ENCODE peak calls at places on chromosomes 11 and 22, in four cellular contexts. B is GM12878, U is H1, F is HepG2. H is an unnamed sample.

GRCh38 chr22:44192098-44192810 is 11.5 kb downstream of the PARVG start:
- DNase-seq in B (no peak), U (peak), F (no peak), H (peak)

GRCh38 chr22:42984397-42984796 is 30.6 kb downstream of the PACSIN2 start:
- DNase-seq in B (no peak), U (no peak), F (no peak), H (no peak)

GRCh38 chr22:19892249-19892879 is 37.7 kb upstream of the GNB1L start:
- DNase-seq in B (no peak), U (no peak), F (peak), H (peak)

GRCh38 chr11:116310215-116310614 is 462.6 kb downstream of the BUD13 start:
- DNase-seq in B (no peak), U (no peak), F (no peak), H (no peak)

GRCh38 chr11:130166457-130166784 is 6.8 kb downstream of the ST14 start:
- DNase-seq in B (no peak), U (no peak), F (peak), H (no peak)

GRCh38 chr22:44839061-44839460 is 86.7 kb downstream of the ARHGAP8 start:
- DNase-seq in B (no peak), U (no peak), F (no peak), H (no peak)

GRCh38 chr22:45673482-45674175 is 2.0 kb downstream of the ATXN10 start:
- DNase-seq in B (no peak), U (no peak), F (no peak), H (peak)

GRCh38 chr11:74221816-74222215 is 50.7 kb downstream of the PPME1 start:
- DNase-seq in B (no peak), U (no peak), F (no peak), H (no peak)

GRCh38 chr22:40008726-40009125 is 14.0 kb downstream of the FAM83F start:
- DNase-seq in B (no peak), U (no peak), F (no peak), H (no peak)

GRCh38 chr22:46791201-46791731 is 28.8 kb downstream of the TBC1D22A start:
- DNase-seq in B (no peak), U (no peak), F (no peak), H (peak)
- TF ChIP-seq MAX in B (no peak), U (no peak), F (no peak), H (no peak)

GRCh38 chr11:77091146-77091940 is 11.3 kb upstream of the OMP start:
- DNase-seq in B (no peak), U (peak), F (peak), H (peak)
- TF ChIP-seq CBX5 in B (no peak), U (no peak), F (no peak), H (no peak)

GRCh38 chr11:122888162-122888561 is 5.6 kb downstream of the JHY start:
- DNase-seq in B (no peak), U (no peak), F (no peak), H (no peak)

GRCh38 chr11:122882189-122882808 is at the start of gene JHY:
- DNase-seq in B (no peak), U (no peak), F (no peak), H (no peak)

GRCh38 chr11:122879785-122880184 is 2.8 kb upstream of the JHY start:
- DNase-seq in B (no peak), U (no peak), F (no peak), H (no peak)

GRCh38 chr11:122883682-122883981 is 1.1 kb downstream of the JHY start:
- DNase-seq in B (no peak), U (no peak), F (no peak), H (no peak)

DNA sequence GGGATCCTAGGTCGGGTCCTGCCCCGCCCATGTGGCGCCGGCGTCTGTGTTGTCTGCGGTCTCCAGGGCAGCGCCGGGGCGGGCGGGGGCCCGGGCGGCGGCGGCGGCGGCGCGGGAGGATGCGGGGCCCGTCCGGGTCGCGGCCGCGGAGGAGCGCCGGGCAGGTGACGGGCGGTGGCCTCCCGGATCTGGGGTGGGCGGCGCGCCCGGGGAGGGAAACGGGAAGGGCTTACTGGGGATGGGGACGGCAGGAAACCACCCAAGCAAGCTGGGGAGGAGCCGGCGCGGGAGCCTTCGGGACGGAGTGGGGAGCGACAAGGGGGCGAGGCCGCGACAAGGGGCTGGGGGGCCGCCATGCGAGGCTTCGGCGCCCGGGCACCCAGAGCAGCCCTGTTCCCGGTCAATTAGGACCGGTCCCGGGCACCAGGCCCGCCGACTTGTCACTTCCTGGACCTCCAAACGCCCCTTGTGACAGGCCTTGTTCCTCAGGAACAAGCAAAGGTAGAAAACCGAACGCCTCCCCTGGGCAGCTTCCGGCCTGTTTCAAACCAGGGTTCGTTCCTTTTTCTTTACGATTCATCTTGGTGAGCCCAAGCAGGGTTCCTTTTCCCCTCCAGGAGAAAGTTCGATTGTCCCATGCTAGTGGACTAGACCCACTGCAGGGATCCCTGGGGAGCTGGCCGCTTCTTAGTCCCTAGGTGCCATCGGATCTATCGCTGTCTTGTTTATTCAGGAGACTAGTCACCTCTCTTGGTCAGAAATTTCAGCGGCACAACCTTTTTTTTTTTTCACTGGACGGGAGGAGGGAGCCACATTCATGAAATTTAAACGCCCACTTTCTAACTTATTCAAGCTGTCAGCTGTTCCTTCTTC is 486 bp downstream of the JHY start:
- DNase-seq in B (no peak), U (no peak), F (peak), H (no peak)
- TF ChIP-seq MAX in B (no peak), U (no peak), F (no peak), H (no peak)

GRCh38 chr11:72574534-72575460 is 99.4 kb downstream of the PDE2A start:
- DNase-seq in B (no peak), U (no peak), F (no peak), H (no peak)

GRCh38 chr11:72576661-72577060 is 97.6 kb downstream of the PDE2A start:
- DNase-seq in B (no peak), U (no peak), F (no peak), H (no peak)

GRCh38 chr11:72577271-72577681 is 96.9 kb downstream of the PDE2A start:
- DNase-seq in B (no peak), U (no peak), F (no peak), H (no peak)

GRCh38 chr11:72575533-72576170 is 98.6 kb downstream of the PDE2A start:
- DNase-seq in B (no peak), U (no peak), F (no peak), H (no peak)

DNA sequence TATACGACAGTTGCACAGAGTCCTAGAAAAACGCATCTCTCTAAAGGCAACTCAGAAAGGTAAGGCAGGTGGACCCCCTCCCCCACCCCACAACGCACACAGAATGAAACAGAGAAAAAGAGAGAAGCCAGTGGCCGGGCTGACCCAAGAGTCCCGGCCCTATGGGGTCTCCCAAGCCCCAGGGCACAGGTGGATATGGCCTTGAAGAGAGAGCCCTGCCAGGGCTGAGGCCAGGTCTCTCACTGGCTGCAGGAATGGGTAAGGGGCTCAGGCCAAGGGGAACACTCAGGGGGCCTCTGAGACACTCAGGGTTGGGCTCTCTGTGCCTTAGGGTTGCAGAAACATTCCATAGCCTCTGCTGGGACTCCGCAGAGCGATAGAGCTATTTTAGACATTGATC is 98.0 kb downstream of the PDE2A start:
- DNase-seq in B (no peak), U (no peak), F (no peak), H (no peak)
- TF ChIP-seq CBX5 in B (no peak), U (no peak), F (no peak), H (no peak)

DNA sequence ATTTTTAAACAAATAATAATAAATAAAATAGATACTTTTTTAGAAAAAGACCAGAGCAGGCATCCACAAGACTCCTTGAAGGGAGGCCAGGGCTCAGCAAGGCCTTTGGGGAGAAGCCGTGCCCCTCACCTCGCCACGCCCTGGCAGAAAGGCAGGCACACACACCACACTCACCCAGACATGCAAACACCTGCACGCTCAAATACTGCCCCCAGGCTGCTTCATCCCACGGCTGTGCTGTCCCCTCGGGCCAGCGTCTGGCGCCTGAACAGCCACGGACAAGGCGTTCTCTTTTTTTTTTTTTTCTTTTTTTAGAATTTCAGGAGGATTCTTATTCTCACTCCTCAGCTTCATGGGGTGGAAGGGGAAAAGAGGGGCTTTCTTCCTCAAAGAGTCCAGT is 1.5 kb downstream of the FADS3 start:
- DNase-seq in B (no peak), U (no peak), F (no peak), H (no peak)
- TF ChIP-seq MAX in B (no peak), U (no peak), F (no peak), H (no peak)

GRCh38 chr22:27090595-27090994 is 433.2 kb downstream of the MIAT start:
- DNase-seq in B (no peak), U (no peak), F (no peak), H (no peak)
- TF ChIP-seq CBX5 in B (no peak), U (no peak), F (no peak), H (no peak)

GRCh38 chr11:27193434-27194225 is 153.0 kb downstream of the BBOX1 start:
- DNase-seq in B (no peak), U (no peak), F (no peak), H (no peak)
- TF ChIP-seq MAX in B (no peak), U (no peak), F (no peak), H (no peak)

DNA sequence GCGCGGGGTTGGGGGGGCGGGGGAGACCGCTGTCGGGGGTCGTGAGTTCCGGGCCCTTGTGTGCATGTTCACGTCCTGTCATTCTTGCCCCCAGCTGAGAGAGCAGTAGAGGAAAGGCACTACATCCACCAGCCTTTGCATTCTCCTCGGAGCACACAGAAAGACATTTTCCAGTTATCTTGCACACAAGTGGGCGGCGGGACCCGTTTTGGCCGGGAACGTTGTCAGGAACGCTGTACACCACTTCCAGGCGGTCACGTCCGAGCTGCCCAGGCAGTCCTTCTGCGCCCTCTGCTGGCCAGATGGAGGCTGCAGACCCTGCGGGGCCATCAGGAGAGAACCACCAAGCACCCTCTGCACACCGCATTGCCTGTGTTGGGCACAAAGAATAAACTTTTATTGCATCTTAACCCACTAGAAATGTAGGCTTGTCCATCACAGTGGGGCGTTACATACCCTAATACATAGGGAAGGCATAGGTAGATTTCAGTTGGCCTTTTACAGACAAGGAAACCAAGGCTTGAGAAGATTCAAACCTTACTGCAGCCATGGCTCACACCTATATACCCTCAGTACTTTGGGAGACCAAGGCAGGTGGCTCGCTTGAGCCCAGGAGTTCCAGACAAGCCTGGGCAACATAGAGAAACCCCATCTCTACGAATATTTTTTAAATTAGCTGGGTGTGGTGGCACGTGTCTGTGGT is 2.8 kb upstream of the CDKN1C start:
- DNase-seq in B (no peak), U (peak), F (peak), H (peak)
- TF ChIP-seq CBX5 in B (no peak), U (no peak), F (peak), H (no peak)

DNA sequence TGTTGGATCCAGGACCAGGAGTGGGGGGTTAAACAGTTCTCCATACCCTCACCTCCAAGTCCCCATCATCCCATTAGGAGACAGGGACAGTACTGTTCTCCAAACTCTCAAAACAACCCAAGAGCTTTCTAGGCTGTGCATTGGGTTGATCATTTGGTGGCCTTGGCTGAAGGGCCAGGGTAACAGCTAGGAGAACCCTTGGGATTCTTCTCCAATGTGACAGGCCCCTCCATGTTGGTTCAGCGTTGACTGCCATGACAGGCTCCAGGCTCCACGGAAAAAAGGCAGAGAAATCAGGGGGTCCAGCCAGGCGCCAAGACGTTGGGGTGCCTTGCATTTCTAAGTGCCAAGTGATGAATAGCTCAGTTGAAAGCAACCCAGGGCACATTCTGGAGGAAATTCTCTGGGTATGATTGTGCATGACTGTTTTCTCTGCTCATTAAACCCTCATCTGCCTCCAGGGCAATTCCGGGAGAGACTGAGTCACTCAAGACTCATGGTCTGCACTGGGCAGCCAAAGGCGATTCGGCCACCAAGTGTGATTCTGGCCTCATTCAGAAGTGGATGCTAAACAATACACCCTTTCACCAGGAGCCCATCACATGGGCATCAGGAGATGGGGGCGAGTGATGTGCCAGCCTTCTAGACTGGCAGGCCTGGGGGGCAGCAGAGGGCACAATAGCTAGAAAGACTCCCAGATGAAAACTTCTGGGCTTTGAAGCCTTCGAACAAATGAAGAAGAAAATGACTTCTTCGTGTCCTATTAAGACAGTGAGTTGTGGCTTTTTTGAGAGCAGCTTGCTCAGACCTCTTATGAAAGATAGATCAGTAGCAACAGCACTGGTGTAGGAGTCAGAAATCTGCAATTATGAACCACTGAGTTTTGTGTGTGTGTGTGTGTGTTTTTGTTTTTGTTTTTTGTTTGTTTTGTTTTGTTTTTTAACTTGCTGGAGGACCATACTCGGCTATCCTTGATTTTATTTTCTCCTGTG is 27.7 kb downstream of the CD44 start:
- DNase-seq in B (no peak), U (no peak), F (no peak), H (no peak)
- TF ChIP-seq MAX in B (no peak), U (no peak), F (no peak), H (no peak)